ENCODE peak calls at places on chromosomes 13 and 19, in five cellular contexts. J is H1, R is HepG2, U is K562, D is GM12878. G is an unnamed sample.

GRCh38 chr19:11418166-11418517 is 972 bp downstream of the RGL3 start:
- DNase-seq in J (no peak), R (no peak), U (no peak), D (no peak), G (no peak)

GRCh38 chr13:49214917-49215376 is 5.2 kb upstream of the MLNR start:
- DNase-seq in J (no peak), R (peak; percentile 78), U (no peak), D (no peak), G (peak; percentile 72)

GRCh38 chr13:91540157-91540736 is 141.8 kb downstream of the GPC5 start:
- DNase-seq in J (no peak), R (no peak), U (peak; percentile 94), D (no peak), G (no peak)

GRCh38 chr19:1157931-1158884 is 15.9 kb downstream of the SBNO2 start:
- DNase-seq in J (no peak), R (no peak), U (no peak), D (no peak), G (no peak)

GRCh38 chr19:56725829-56726424 is 54.4 kb upstream of the ZNF835 start:
- DNase-seq in J (no peak), R (no peak), U (no peak), D (no peak), G (no peak)

GRCh38 chr13:110268061-110268460 is 38.9 kb downstream of the COL4A1 start:
- DNase-seq in J (no peak), R (no peak), U (no peak), D (no peak), G (no peak)

GRCh38 chr19:37941820-37942515 is 35.0 kb downstream of the SIPA1L3 start:
- DNase-seq in J (no peak), R (peak; percentile 57), U (no peak), D (no peak), G (no peak)

GRCh38 chr13:97600438-97601080 is 166.6 kb downstream of the RAP2A start:
- DNase-seq in J (no peak), R (peak; percentile 4), U (no peak), D (no peak), G (no peak)

GRCh38 chr13:110518150-110518525 is 43.4 kb downstream of the RAB20 start:
- DNase-seq in J (no peak), R (no peak), U (no peak), D (no peak), G (no peak)

GRCh38 chr19:11096210-11096841 is 7.1 kb downstream of the LDLR start:
- DNase-seq in J (no peak), R (no peak), U (no peak), D (peak; percentile 48), G (no peak)

GRCh38 chr13:32234914-32235313 is 80.2 kb downstream of the ZAR1L start:
- DNase-seq in J (no peak), R (no peak), U (no peak), D (no peak), G (no peak)

GRCh38 chr19:1853295-1854031 is 5.2 kb upstream of the REXO1 start:
- DNase-seq in J (no peak), R (peak; percentile 76), U (peak; percentile 94), D (peak; percentile 43), G (peak; percentile 87)

GRCh38 chr13:92259523-92259922 is 861.1 kb downstream of the GPC5 start:
- DNase-seq in J (no peak), R (no peak), U (no peak), D (no peak), G (no peak)

GRCh38 chr13:84894749-84895148 is 904.5 kb downstream of the SLITRK6 start:
- DNase-seq in J (no peak), R (no peak), U (no peak), D (no peak), G (peak; percentile 24)

GRCh38 chr19:2561221-2561620 is 85.3 kb downstream of the GADD45B start:
- DNase-seq in J (no peak), R (no peak), U (no peak), D (no peak), G (no peak)

GRCh38 chr13:60047943-60048342 is 115.8 kb downstream of the DIAPH3 start:
- DNase-seq in J (no peak), R (no peak), U (no peak), D (no peak), G (peak; percentile 43)

GRCh38 chr19:29671393-29672076 is 6.3 kb downstream of the PLEKHF1 start:
- DNase-seq in J (no peak), R (peak; percentile 76), U (peak; percentile 81), D (peak; percentile 88), G (peak; percentile 41)

GRCh38 chr19:6098574-6098973 is 11.7 kb downstream of the RFX2 start:
- DNase-seq in J (no peak), R (no peak), U (no peak), D (no peak), G (no peak)

GRCh38 chr19:12828494-12828893 is 5.9 kb downstream of the RTBDN start:
- DNase-seq in J (no peak), R (peak; percentile 40), U (peak; percentile 74), D (no peak), G (peak; percentile 92)

GRCh38 chr19:1168877-1169791 is 4.9 kb downstream of the SBNO2 start:
- DNase-seq in J (no peak), R (peak; percentile 50), U (no peak), D (no peak), G (no peak)

GRCh38 chr13:27822873-27823311 is 30.6 kb downstream of the GSX1 start:
- DNase-seq in J (no peak), R (no peak), U (no peak), D (no peak), G (peak; percentile 45)

GRCh38 chr19:48511321-48511731 is 309 bp downstream of the LMTK3 start:
- DNase-seq in J (no peak), R (no peak), U (no peak), D (no peak), G (no peak)
- H3K27ac ChIP-seq in J (no peak overlapping the region), R (no peak overlapping the region), U (no peak overlapping the region), D (no peak overlapping the region), G (no peak overlapping the region)

DNA sequence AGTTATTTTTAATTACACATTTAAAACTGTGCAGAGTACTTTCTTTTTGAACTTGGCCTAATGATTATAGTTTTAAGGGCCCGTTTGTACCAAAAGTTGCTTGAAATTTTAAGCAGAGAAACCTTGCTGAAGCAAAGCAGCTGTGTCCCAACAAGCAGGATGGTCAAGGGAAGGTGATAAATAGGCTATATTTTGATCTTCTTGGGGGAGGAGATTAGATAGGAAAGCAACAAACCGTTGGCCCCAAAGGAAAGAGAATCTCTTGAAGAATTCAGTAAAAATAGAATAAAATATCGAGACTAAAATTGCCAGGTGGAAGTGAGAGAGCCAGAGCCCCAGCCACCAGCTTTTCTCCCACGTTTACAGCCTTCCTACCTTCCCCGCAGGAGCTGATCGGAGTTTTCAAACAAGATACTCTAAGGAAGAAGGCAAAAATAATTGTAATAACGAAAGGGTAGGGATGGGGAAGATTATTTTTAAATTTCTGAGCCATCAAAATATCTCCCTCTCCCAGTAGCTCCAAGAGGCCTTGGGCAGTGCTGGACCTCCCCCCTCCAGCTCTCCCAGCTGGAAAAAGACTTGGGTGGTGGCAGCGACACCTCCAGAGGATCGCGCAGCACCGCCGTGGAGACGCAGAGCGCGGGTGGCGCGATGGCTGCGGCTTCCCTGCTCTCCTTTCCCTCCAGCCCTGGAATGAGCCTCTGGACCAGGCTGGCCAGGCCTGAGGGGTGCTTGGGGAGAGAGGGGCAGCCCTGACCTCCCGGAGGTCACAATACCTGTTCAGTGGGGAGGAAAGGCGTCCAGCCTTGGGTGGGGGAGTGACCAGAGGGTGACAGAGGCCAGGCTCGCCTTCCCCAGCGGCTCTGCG is 5.8 kb downstream of the ZIC2 start:
- DNase-seq in J (no peak), R (no peak), U (no peak), D (no peak), G (peak; percentile 40)
- TF ChIP-seq EZH2 in J (no peak), R (no peak), U (no peak), D (no peak), G (peak; percentile 55)

GRCh38 chr19:47778954-47779351 is 450 bp downstream of the SELENOW start:
- DNase-seq in J (no peak), R (no peak), U (no peak), D (no peak), G (no peak)
- TF ChIP-seq CREB1 in J (no peak), R (no peak), U (no peak), D (no peak), G (no peak)

GRCh38 chr13:50914301-50914700 is 4.7 kb downstream of the RNASEH2B start:
- DNase-seq in J (no peak), R (no peak), U (no peak), D (no peak), G (no peak)

GRCh38 chr13:50911051-50911690 is 1.6 kb downstream of the RNASEH2B start:
- DNase-seq in J (no peak), R (peak; percentile 58), U (peak; percentile 65), D (no peak), G (no peak)

GRCh38 chr13:50912851-50913250 is 3.3 kb downstream of the RNASEH2B start:
- DNase-seq in J (no peak), R (no peak), U (no peak), D (no peak), G (no peak)

GRCh38 chr13:50910483-50910805 is 853 bp downstream of the RNASEH2B start:
- DNase-seq in J (no peak), R (peak; percentile 29), U (peak; percentile 55), D (no peak), G (peak; percentile 68)

GRCh38 chr13:50911937-50912624 is 2.5 kb downstream of the RNASEH2B start:
- DNase-seq in J (peak; percentile 79), R (peak; percentile 68), U (peak; percentile 91), D (peak; percentile 88), G (peak; percentile 98)
- H3K27ac ChIP-seq in J (no peak overlapping the region), R (no peak overlapping the region), U (peak overlapping the region; percentile 97), D (peak overlapping the region; percentile 99), G (no peak overlapping the region)

G was measured in GM23338.